ENCODE peak calls at places on chromosomes 3 and 15, in four cellular contexts. One of them, this sample, is unnamed.
A peak's percentile ranks its signal among the peaks of the same experiment; 100 is the strongest.

GRCh38 chr3:196528639-196529233 is 13.6 kb upstream of the SMCO1 start:
- DNase-seq in IMR-90: peak; percentile 26
- DNase-seq in HFF-Myc: no peak
- DNase-seq in PC-9: peak; percentile 59
- DNase-seq in this sample: peak; percentile 96

GRCh38 chr15:23857028-23857641 is 170.0 kb upstream of the NDN start:
- DNase-seq in PC-9: no peak
- DNase-seq in IMR-90: peak; percentile 22
- DNase-seq in HFF-Myc: no peak
- DNase-seq in this sample: peak; percentile 29

GRCh38 chr3:52339612-52340011 is 23.5 kb downstream of the DNAH1 start:
- DNase-seq in IMR-90: peak; percentile 87
- DNase-seq in PC-9: peak; percentile 68
- DNase-seq in HFF-Myc: peak; percentile 65
- DNase-seq in this sample: peak; percentile 77

GRCh38 chr3:186070996-186071395 is 37.9 kb downstream of the ETV5 start:
- DNase-seq in IMR-90: peak; percentile 16
- DNase-seq in HFF-Myc: peak; percentile 83
- DNase-seq in PC-9: no peak
- DNase-seq in this sample: no peak

GRCh38 chr3:2543247-2543646 is 444.6 kb downstream of the CNTN4 start:
- DNase-seq in PC-9: no peak
- DNase-seq in IMR-90: no peak
- DNase-seq in HFF-Myc: no peak
- DNase-seq in this sample: no peak

GRCh38 chr3:165805834-165806561 is 31.2 kb downstream of the BCHE start:
- DNase-seq in PC-9: no peak
- DNase-seq in HFF-Myc: no peak
- DNase-seq in IMR-90: no peak
- DNase-seq in this sample: no peak

GRCh38 chr15:59516655-59517461 is 78.9 kb downstream of the FAM81A start:
- DNase-seq in HFF-Myc: no peak
- DNase-seq in PC-9: no peak
- DNase-seq in IMR-90: no peak
- DNase-seq in this sample: no peak

GRCh38 chr15:100725121-100726069 is 123.0 kb downstream of the ASB7 start:
- DNase-seq in IMR-90: peak; percentile 93
- DNase-seq in HFF-Myc: no peak
- DNase-seq in PC-9: no peak
- DNase-seq in this sample: peak; percentile 32

GRCh38 chr3:43286115-43286885 is at the start of gene SNRK:
- DNase-seq in HFF-Myc: peak; percentile 26
- DNase-seq in PC-9: peak; percentile 64
- DNase-seq in IMR-90: peak; percentile 64
- DNase-seq in this sample: peak; percentile 97

GRCh38 chr3:52144034-52144795 is 10.0 kb downstream of the POC1A start:
- DNase-seq in IMR-90: peak; percentile 77
- DNase-seq in PC-9: no peak
- DNase-seq in HFF-Myc: peak; percentile 24
- DNase-seq in this sample: peak; percentile 97

GRCh38 chr3:183644244-183644643 is 8.8 kb downstream of the KLHL24 start:
- DNase-seq in PC-9: no peak
- DNase-seq in HFF-Myc: no peak
- DNase-seq in IMR-90: no peak
- DNase-seq in this sample: no peak

GRCh38 chr3:194405756-194406155 is 6.7 kb upstream of the GP5 start:
- DNase-seq in HFF-Myc: no peak
- DNase-seq in PC-9: no peak
- DNase-seq in IMR-90: peak; percentile 59
- DNase-seq in this sample: no peak

GRCh38 chr3:288383-288782 is 91.8 kb downstream of the CHL1 start:
- DNase-seq in IMR-90: no peak
- DNase-seq in HFF-Myc: no peak
- DNase-seq in PC-9: no peak
- DNase-seq in this sample: no peak

GRCh38 chr3:69088033-69088432 is 3.3 kb downstream of the ARL6IP5 start:
- DNase-seq in IMR-90: peak; percentile 70
- DNase-seq in HFF-Myc: no peak
- DNase-seq in PC-9: peak; percentile 40
- DNase-seq in this sample: no peak
- H3K4me3 ChIP-seq in IMR-90: no peak overlapping the region
- H3K4me3 ChIP-seq in HFF-Myc: no peak overlapping the region
- H3K4me3 ChIP-seq in PC-9: no peak overlapping the region
- H3K4me3 ChIP-seq in this sample: no peak overlapping the region

DNA sequence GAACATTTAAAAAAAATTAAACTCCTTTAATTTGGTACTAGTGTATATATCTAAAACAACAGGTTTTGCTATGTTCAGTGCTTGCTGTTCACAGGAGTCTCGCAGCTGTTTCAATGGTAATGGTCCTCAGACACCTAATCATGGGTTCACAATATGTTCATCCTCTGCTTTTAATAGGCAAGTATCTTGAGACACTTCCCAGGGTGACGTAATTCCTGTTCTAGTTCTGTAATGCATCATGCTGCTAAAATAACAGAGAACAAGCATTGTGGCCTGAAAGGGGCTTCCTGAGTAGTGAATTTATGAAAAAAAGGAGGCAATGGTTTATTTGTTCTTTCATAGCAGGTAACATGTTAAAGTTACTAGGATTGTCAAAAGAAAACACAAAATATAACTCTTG is 625.2 kb upstream of the GBE1 start:
- DNase-seq in HFF-Myc: no peak
- DNase-seq in IMR-90: no peak
- DNase-seq in PC-9: no peak
- DNase-seq in this sample: no peak
- H3K4me3 ChIP-seq in HFF-Myc: no peak overlapping the region
- H3K4me3 ChIP-seq in IMR-90: no peak overlapping the region
- H3K4me3 ChIP-seq in PC-9: no peak overlapping the region
- H3K4me3 ChIP-seq in this sample: no peak overlapping the region

GRCh38 chr3:23591374-23591773 is 214.4 kb upstream of the UBE2E1 start:
- DNase-seq in IMR-90: no peak
- DNase-seq in PC-9: no peak
- DNase-seq in HFF-Myc: no peak
- DNase-seq in this sample: no peak
- H3K4me3 ChIP-seq in IMR-90: no peak overlapping the region
- H3K4me3 ChIP-seq in PC-9: no peak overlapping the region
- H3K4me3 ChIP-seq in HFF-Myc: no peak overlapping the region
- H3K4me3 ChIP-seq in this sample: no peak overlapping the region

GRCh38 chr15:96894669-96895068 is 564.2 kb downstream of the NR2F2 start:
- DNase-seq in PC-9: no peak
- DNase-seq in IMR-90: no peak
- DNase-seq in HFF-Myc: no peak
- DNase-seq in this sample: no peak

GRCh38 chr15:96887730-96888129 is 557.2 kb downstream of the NR2F2 start:
- DNase-seq in PC-9: no peak
- DNase-seq in HFF-Myc: no peak
- DNase-seq in IMR-90: no peak
- DNase-seq in this sample: no peak

GRCh38 chr15:96893159-96893906 is 562.8 kb downstream of the NR2F2 start:
- DNase-seq in PC-9: no peak
- DNase-seq in HFF-Myc: no peak
- DNase-seq in IMR-90: no peak
- DNase-seq in this sample: peak; percentile 39

GRCh38 chr15:96888764-96889163 is 558.3 kb downstream of the NR2F2 start:
- DNase-seq in HFF-Myc: no peak
- DNase-seq in PC-9: no peak
- DNase-seq in IMR-90: no peak
- DNase-seq in this sample: no peak

GRCh38 chr15:96889734-96890480 is 559.4 kb downstream of the NR2F2 start:
- DNase-seq in IMR-90: no peak
- DNase-seq in HFF-Myc: no peak
- DNase-seq in PC-9: no peak
- DNase-seq in this sample: no peak
- H3K4me3 ChIP-seq in IMR-90: no peak overlapping the region
- H3K4me3 ChIP-seq in HFF-Myc: no peak overlapping the region
- H3K4me3 ChIP-seq in PC-9: peak overlapping the region; percentile 33
- H3K4me3 ChIP-seq in this sample: no peak overlapping the region

DNA sequence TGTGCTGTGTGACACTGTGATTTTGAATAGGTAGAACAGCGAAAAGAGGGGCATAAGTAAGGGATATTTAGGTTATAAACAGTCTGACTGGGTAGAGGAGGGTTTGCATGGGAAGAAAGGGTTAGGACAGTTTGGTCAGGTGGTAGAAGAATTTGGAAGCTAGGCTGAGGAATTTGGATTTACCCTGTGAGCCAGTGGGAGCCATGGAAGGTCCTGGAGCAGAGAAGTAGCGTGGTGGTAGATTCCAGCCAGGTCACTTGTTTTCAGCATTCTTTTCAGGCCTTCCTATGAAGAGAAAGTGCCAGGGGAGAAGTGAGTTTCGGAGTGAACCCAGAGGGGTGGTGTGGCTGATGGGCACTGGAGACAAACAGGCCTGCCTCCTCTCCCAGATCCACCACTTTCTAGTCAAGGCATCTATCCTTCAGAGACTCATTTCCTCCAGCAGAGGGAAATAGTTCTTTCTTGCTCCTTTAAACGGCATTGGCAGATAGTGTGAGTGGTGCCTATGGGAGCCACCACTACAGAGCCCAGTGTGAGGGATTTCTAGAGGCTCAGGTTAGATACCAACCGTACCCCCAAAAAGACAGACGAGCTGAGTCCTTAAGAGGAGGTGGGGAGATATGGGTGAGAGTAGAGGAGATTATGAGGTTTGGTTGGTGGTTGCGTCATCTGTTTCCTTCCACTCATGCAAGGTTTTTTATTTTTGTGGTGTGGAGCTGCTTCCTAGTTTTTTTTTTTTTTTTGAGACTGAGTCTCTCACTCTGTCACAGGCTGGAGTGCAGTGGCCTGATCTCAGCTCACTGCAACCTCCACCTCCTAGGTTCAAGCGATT is 21.2 kb downstream of the PXK start:
- DNase-seq in IMR-90: peak; percentile 39
- DNase-seq in HFF-Myc: no peak
- DNase-seq in PC-9: no peak
- DNase-seq in this sample: no peak
- H3K4me3 ChIP-seq in IMR-90: no peak overlapping the region
- H3K4me3 ChIP-seq in HFF-Myc: no peak overlapping the region
- H3K4me3 ChIP-seq in PC-9: no peak overlapping the region
- H3K4me3 ChIP-seq in this sample: no peak overlapping the region

GRCh38 chr3:156694536-156694935 is 20.1 kb downstream of the TIPARP start:
- DNase-seq in IMR-90: peak; percentile 76
- DNase-seq in HFF-Myc: no peak
- DNase-seq in PC-9: no peak
- DNase-seq in this sample: no peak

GRCh38 chr3:156689589-156689988 is 15.2 kb downstream of the TIPARP start:
- DNase-seq in HFF-Myc: no peak
- DNase-seq in IMR-90: no peak
- DNase-seq in PC-9: no peak
- DNase-seq in this sample: no peak

GRCh38 chr3:156688849-156689452 is 14.6 kb downstream of the TIPARP start:
- DNase-seq in PC-9: no peak
- DNase-seq in IMR-90: no peak
- DNase-seq in HFF-Myc: no peak
- DNase-seq in this sample: no peak

GRCh38 chr3:156693166-156693565 is 18.8 kb downstream of the TIPARP start:
- DNase-seq in HFF-Myc: no peak
- DNase-seq in PC-9: no peak
- DNase-seq in IMR-90: peak; percentile 79
- DNase-seq in this sample: no peak

GRCh38 chr3:156691920-156692319 is 17.5 kb downstream of the TIPARP start:
- DNase-seq in PC-9: no peak
- DNase-seq in HFF-Myc: peak; percentile 55
- DNase-seq in IMR-90: peak; percentile 89
- DNase-seq in this sample: no peak
- H3K4me3 ChIP-seq in PC-9: no peak overlapping the region
- H3K4me3 ChIP-seq in HFF-Myc: no peak overlapping the region
- H3K4me3 ChIP-seq in IMR-90: no peak overlapping the region
- H3K4me3 ChIP-seq in this sample: no peak overlapping the region

GRCh38 chr3:148147896-148148295 is 549.8 kb upstream of the AGTR1 start:
- DNase-seq in IMR-90: no peak
- DNase-seq in PC-9: no peak
- DNase-seq in HFF-Myc: no peak
- DNase-seq in this sample: no peak

GRCh38 chr3:148149556-148149955 is 548.1 kb upstream of the AGTR1 start:
- DNase-seq in PC-9: no peak
- DNase-seq in IMR-90: no peak
- DNase-seq in HFF-Myc: no peak
- DNase-seq in this sample: no peak

GRCh38 chr3:148146241-148146640 is 551.5 kb upstream of the AGTR1 start:
- DNase-seq in IMR-90: no peak
- DNase-seq in HFF-Myc: no peak
- DNase-seq in PC-9: no peak
- DNase-seq in this sample: no peak

GRCh38 chr3:148150141-148150540 is 547.6 kb upstream of the AGTR1 start:
- DNase-seq in HFF-Myc: no peak
- DNase-seq in IMR-90: no peak
- DNase-seq in PC-9: no peak
- DNase-seq in this sample: no peak

GRCh38 chr3:148146947-148147346 is 550.8 kb upstream of the AGTR1 start:
- DNase-seq in IMR-90: peak; percentile 53
- DNase-seq in HFF-Myc: peak; percentile 4
- DNase-seq in PC-9: no peak
- DNase-seq in this sample: no peak
- H3K4me3 ChIP-seq in IMR-90: no peak overlapping the region
- H3K4me3 ChIP-seq in HFF-Myc: no peak overlapping the region
- H3K4me3 ChIP-seq in PC-9: no peak overlapping the region
- H3K4me3 ChIP-seq in this sample: no peak overlapping the region

GRCh38 chr3:188270423-188270972 is 116.5 kb downstream of the LPP start:
- DNase-seq in IMR-90: peak; percentile 96
- DNase-seq in PC-9: peak; percentile 87
- DNase-seq in HFF-Myc: peak; percentile 63
- DNase-seq in this sample: no peak
- H3K4me3 ChIP-seq in IMR-90: no peak overlapping the region
- H3K4me3 ChIP-seq in PC-9: no peak overlapping the region
- H3K4me3 ChIP-seq in HFF-Myc: no peak overlapping the region
- H3K4me3 ChIP-seq in this sample: no peak overlapping the region

This sample was measured in H7.